ENCODE peak calls at places on chromosomes 16 and 17, in four cellular contexts. V is posterior cingulate gyrus, C is Calu3, O is Right ventricle myocardium superior. G is an unnamed sample.
A peak's percentile ranks its signal among the peaks of the same experiment; 100 is the strongest.

GRCh38 chr17:34366051-34366450 is 3.0 kb upstream of the CCL1 start:
- DNase-seq in V (no peak), O (no peak), C (no peak), G (peak; percentile 17)

GRCh38 chr16:66400503-66401380 is 26.4 kb upstream of the BEAN1 start:
- DNase-seq in C (no peak), V (no peak), O (no peak), G (no peak)

GRCh38 chr17:31820691-31821435 is 38.2 kb downstream of the COPRS start:
- DNase-seq in V (no peak), C (no peak), O (no peak), G (peak; percentile 78)

GRCh38 chr17:79338589-79338988 is 264.0 kb downstream of the ENGASE start:
- DNase-seq in O (no peak), C (no peak), V (no peak), G (no peak)

GRCh38 chr16:88141580-88141979 is 190.3 kb downstream of the BANP start:
- DNase-seq in V (no peak), C (no peak), O (peak; percentile 34), G (no peak)

GRCh38 chr17:14840616-14841231 is 424.4 kb downstream of the PMP22 start:
- DNase-seq in V (no peak), O (no peak), C (no peak), G (no peak)

GRCh38 chr17:54785643-54786258 is 114.9 kb upstream of the TOM1L1 start:
- DNase-seq in O (no peak), V (no peak), C (no peak), G (no peak)

GRCh38 chr17:27981978-27982377 is 60.5 kb upstream of the NLK start:
- DNase-seq in C (no peak), V (no peak), O (no peak), G (no peak)

GRCh38 chr16:1932050-1933028 is 10.7 kb downstream of the MSRB1 start:
- DNase-seq in C (peak; percentile 62), O (no peak), V (no peak), G (no peak)

GRCh38 chr16:30748634-30749445 is 615 bp downstream of the PHKG2 start:
- DNase-seq in C (peak; percentile 50), O (peak; percentile 68), V (no peak), G (peak; percentile 58)

GRCh38 chr17:44348234-44348987 is 3.3 kb downstream of the GRN start:
- DNase-seq in C (no peak), V (no peak), O (no peak), G (peak; percentile 67)

G was measured in dermis blood vessel endothelial cell.